ENCODE peak calls at places on chromosomes 2 and 18, in seven cellular contexts. I is neuronal stem cell, O is IMR-90, C is H9, N is mesendoderm, X is H1, S is trophoblast cell. D is an unnamed sample.
A peak's percentile ranks its signal among the peaks of the same experiment; 100 is the strongest.

GRCh38 chr2:30979822-30980245 is 158.4 kb downstream of the GALNT14 start:
- DNase-seq in I (no peak), N (peak; percentile 42), O (peak; percentile 13), C (no peak), X (no peak), S (peak; percentile 46), D (no peak)

GRCh38 chr2:1814616-1815015 is 70.3 kb upstream of the PXDN start:
- DNase-seq in O (no peak), S (no peak), X (no peak), I (no peak), N (no peak), C (no peak), D (no peak)

GRCh38 chr2:46252891-46253659 is 44.1 kb upstream of the EPAS1 start:
- DNase-seq in N (no peak), O (no peak), C (no peak), X (no peak), I (no peak), S (no peak), D (peak; percentile 77)

GRCh38 chr2:96631804-96632435 is 6.2 kb downstream of the KANSL3 start:
- DNase-seq in S (no peak), I (no peak), N (no peak), X (no peak), C (no peak), O (peak; percentile 91), D (peak; percentile 82)

GRCh38 chr2:6937157-6937556 is 19.9 kb downstream of the RNF144A start:
- DNase-seq in I (no peak), O (no peak), X (no peak), S (no peak), N (no peak), C (peak; percentile 19), D (no peak)

GRCh38 chr2:65358690-65359400 is 73.6 kb downstream of the SPRED2 start:
- DNase-seq in I (no peak), N (no peak), O (peak; percentile 49), C (no peak), S (no peak), X (no peak), D (peak; percentile 93)

GRCh38 chr18:60508108-60508507 is 135.5 kb upstream of the MC4R start:
- DNase-seq in I (no peak), X (no peak), N (no peak), O (no peak), C (no peak), S (no peak), D (no peak)

GRCh38 chr2:21822505-21822904 is 698.7 kb downstream of the TDRD15 start:
- DNase-seq in I (no peak), X (no peak), S (peak; percentile 31), C (no peak), N (no peak), O (no peak), D (no peak)

GRCh38 chr2:190216829-190217228 is 102.8 kb downstream of the HIBCH start:
- DNase-seq in C (peak; percentile 86), X (peak; percentile 29), N (peak; percentile 95), S (no peak), I (peak; percentile 37), O (no peak), D (no peak)

GRCh38 chr2:208101716-208102631 is 22.4 kb downstream of the CRYGD start:
- DNase-seq in C (no peak), X (no peak), S (no peak), I (no peak), O (peak; percentile 18), N (peak; percentile 60), D (no peak)

GRCh38 chr2:118992740-118993391 is 50.9 kb downstream of the MARCO start:
- DNase-seq in O (no peak), X (no peak), I (no peak), C (no peak), N (no peak), S (no peak), D (no peak)

GRCh38 chr18:10378688-10379465 is 75.6 kb upstream of the APCDD1 start:
- DNase-seq in O (peak; percentile 78), S (no peak), C (no peak), I (no peak), X (no peak), N (no peak), D (peak; percentile 16)

GRCh38 chr2:70790079-70790963 is at the start of gene FIGLA:
- DNase-seq in O (no peak), C (peak; percentile 76), X (no peak), I (peak; percentile 36), N (peak; percentile 45), S (no peak), D (no peak)

GRCh38 chr18:79527656-79528055 is 131.9 kb downstream of the NFATC1 start:
- DNase-seq in N (no peak), O (no peak), C (no peak), I (no peak), X (no peak), S (no peak), D (no peak)

GRCh38 chr18:49812321-49813070 is 837 bp downstream of the ACAA2 start:
- DNase-seq in C (no peak), O (peak; percentile 15), I (no peak), S (no peak), N (no peak), X (no peak), D (peak; percentile 57)

GRCh38 chr2:163259489-163259888 is 420.9 kb upstream of the KCNH7 start:
- DNase-seq in C (no peak), O (no peak), I (no peak), N (no peak), X (no peak), S (no peak), D (peak; percentile 16)

GRCh38 chr2:28543316-28544068 is 47.6 kb downstream of the PLB1 start:
- DNase-seq in O (peak; percentile 14), X (no peak), N (peak; percentile 82), C (no peak), I (no peak), S (no peak), D (no peak)

GRCh38 chr2:159661286-159661685 is 44.9 kb upstream of the BAZ2B start:
- DNase-seq in S (no peak), X (no peak), O (peak; percentile 59), N (no peak), C (no peak), I (no peak), D (peak; percentile 6)

GRCh38 chr18:76131738-76132137 is 363.3 kb downstream of the ZNF516 start:
- DNase-seq in S (no peak), X (no peak), N (no peak), C (no peak), I (no peak), O (no peak), D (no peak)

GRCh38 chr18:43847164-43848091 is 570.1 kb upstream of the SYT4 start:
- DNase-seq in O (peak; percentile 22), S (no peak), I (no peak), C (no peak), X (no peak), N (no peak), D (peak; percentile 61)

GRCh38 chr2:39304200-39304599 is 60.4 kb upstream of the CDKL4 start:
- DNase-seq in N (no peak), C (no peak), O (no peak), I (no peak), X (no peak), S (no peak), D (no peak)

GRCh38 chr2:39304729-39305128 is 61.0 kb upstream of the CDKL4 start:
- DNase-seq in S (no peak), C (no peak), X (no peak), I (no peak), N (no peak), O (no peak), D (peak; percentile 29)

GRCh38 chr2:39300044-39300820 is 56.5 kb upstream of the CDKL4 start:
- DNase-seq in I (no peak), C (no peak), O (no peak), X (no peak), S (no peak), N (no peak), D (no peak)

GRCh38 chr2:39306626-39307025 is 62.9 kb upstream of the CDKL4 start:
- DNase-seq in S (no peak), X (no peak), O (no peak), I (no peak), C (no peak), N (peak; percentile 51), D (no peak)

DNA sequence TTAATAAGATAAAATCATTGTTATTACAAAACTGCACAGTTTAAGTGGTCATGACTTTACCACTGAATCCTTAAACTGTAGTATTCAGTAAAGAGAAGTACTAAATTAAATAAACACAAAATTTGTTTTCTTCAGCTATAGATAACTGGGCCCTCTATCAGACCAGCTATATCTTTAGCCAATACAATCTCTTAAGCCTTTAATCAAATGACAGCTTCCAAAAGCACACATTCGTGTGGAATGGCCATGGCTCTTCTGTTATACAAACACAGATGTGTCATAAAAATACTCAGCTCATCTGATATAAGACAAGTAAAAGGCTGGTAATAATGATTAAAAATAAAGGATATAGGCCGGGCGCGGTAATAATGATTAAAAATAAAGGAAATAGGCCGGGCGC is 57.6 kb upstream of the CDKL4 start:
- DNase-seq in N (peak; percentile 44), S (no peak), X (no peak), C (no peak), I (no peak), O (no peak), D (no peak)
- H2AK5ac ChIP-seq in N (no peak overlapping the region), S (no peak overlapping the region), X (no peak overlapping the region), C (no peak overlapping the region), I (no peak overlapping the region), O (no peak overlapping the region), D (no peak overlapping the region)

GRCh38 chr2:213932-214693 is 49.7 kb downstream of the SH3YL1 start:
- DNase-seq in I (no peak), N (no peak), S (no peak), O (no peak), C (no peak), X (no peak), D (no peak)
- H2AK5ac ChIP-seq in I (no peak overlapping the region), N (no peak overlapping the region), S (no peak overlapping the region), O (no peak overlapping the region), C (no peak overlapping the region), X (no peak overlapping the region), D (no peak overlapping the region)

DNA sequence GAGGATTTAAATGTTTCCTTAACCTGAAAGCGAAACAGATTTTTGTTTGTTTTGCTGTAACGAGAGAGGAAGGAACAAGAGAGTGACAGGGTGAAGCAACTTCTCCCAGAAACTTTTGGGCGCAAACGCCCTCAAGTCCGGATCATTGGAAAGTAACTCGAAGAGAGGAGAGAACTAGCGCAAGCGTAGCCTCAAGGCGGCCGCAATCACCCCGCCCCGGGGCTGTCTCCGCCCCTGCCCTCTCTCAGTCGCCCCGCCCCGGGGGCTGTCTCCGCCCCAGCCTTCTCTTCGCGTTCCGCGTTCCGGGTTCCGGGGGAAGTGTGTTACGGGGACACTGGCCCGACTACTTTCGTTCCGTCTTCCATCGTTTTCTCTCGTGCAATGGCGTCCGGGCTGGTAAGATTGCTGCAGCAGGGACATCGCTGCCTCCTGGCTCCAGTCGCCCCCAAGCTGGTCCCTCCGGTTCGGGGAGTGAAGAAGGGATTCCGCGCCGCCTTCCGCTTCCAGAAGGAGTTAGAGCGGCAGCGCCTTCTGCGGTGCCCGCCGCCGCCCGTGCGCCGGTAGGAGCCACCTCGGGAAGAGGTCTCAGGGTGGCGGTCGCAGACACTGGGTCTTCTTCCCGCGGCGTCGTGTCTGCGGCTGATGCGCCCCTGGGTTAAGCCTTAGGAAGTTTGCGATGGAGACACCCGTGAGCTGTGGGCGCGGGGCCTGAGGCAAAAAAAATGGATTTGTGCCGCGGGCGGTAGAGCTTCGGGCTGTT is at the start of gene MRPL44:
- DNase-seq in I (peak; percentile 92), N (peak; percentile 96), O (peak; percentile 93), C (peak; percentile 94), S (peak; percentile 98), X (peak; percentile 75), D (peak; percentile 96)
- H2AK5ac ChIP-seq in I (no peak within 1 kb of the TSS), N (no peak within 1 kb of the TSS), O (peak within 1 kb of the TSS; percentile 78), C (no peak within 1 kb of the TSS), S (no peak within 1 kb of the TSS), X (no peak within 1 kb of the TSS), D (peak within 1 kb of the TSS; percentile 44)

GRCh38 chr2:17229414-17229813 is 288.8 kb downstream of the RAD51AP2 start:
- DNase-seq in N (no peak), X (no peak), C (no peak), I (no peak), S (no peak), O (no peak), D (no peak)
- H2AK5ac ChIP-seq in N (no peak overlapping the region), X (no peak overlapping the region), C (no peak overlapping the region), I (no peak overlapping the region), S (no peak overlapping the region), O (no peak overlapping the region), D (no peak overlapping the region)